ENCODE peak calls at places on chromosomes 16 and 17, in nine cellular contexts. O, Q, T, X, U, G, F, M and C are unnamed samples.

GRCh38 chr17:74202879-74203432 is 522 bp upstream of the RPL38 start:
- DNase-seq in M (no peak), U (no peak), X (no peak), F (no peak), T (no peak), Q (no peak), O (no peak), G (no peak), C (no peak)

GRCh38 chr17:45702666-45703266 is 81.4 kb upstream of the CRHR1 start:
- DNase-seq in F (peak; percentile 23), O (no peak), G (no peak), U (no peak), Q (no peak), T (no peak), X (no peak), M (no peak), C (peak; percentile 22)

GRCh38 chr17:28973414-28973813 is 22.1 kb upstream of the PHF12 start:
- DNase-seq in F (peak; percentile 46), X (no peak), M (no peak), O (no peak), G (no peak), T (no peak), Q (peak; percentile 84), U (no peak), C (no peak)

GRCh38 chr16:49021136-49021535 is 260.5 kb downstream of the CBLN1 start:
- DNase-seq in Q (no peak), T (no peak), U (no peak), X (no peak), F (peak; percentile 7), M (no peak), O (no peak), G (no peak), C (peak; percentile 60)

GRCh38 chr17:2064980-2065785 is 10.3 kb downstream of the HIC1 start:
- DNase-seq in M (no peak), G (no peak), X (no peak), O (no peak), Q (no peak), U (no peak), T (peak; percentile 46), F (peak; percentile 68), C (no peak)

GRCh38 chr16:63461248-63461841 is 1425.1 kb upstream of the CDH8 start:
- DNase-seq in O (peak; percentile 7), Q (no peak), G (peak; percentile 13), F (peak; percentile 44), T (no peak), U (no peak), M (no peak), X (no peak), C (peak; percentile 24)

GRCh38 chr17:21089145-21089544 is 37.6 kb upstream of the DHRS7B start:
- DNase-seq in Q (no peak), X (no peak), G (no peak), O (no peak), U (no peak), M (no peak), T (no peak), F (no peak), C (peak; percentile 31)

GRCh38 chr16:1057252-1057932 is 15.2 kb upstream of the SSTR5 start:
- DNase-seq in X (no peak), M (peak; percentile 47), F (no peak), U (peak; percentile 63), O (no peak), G (no peak), T (peak; percentile 47), Q (no peak), C (no peak)

GRCh38 chr17:72952641-72953313 is 139.7 kb downstream of the SLC39A11 start:
- DNase-seq in M (no peak), G (no peak), F (no peak), T (no peak), O (no peak), X (no peak), U (no peak), Q (no peak), C (no peak)

GRCh38 chr17:77892469-77893143 is 65.9 kb upstream of the TNRC6C start:
- DNase-seq in X (no peak), Q (no peak), T (no peak), U (no peak), F (no peak), O (no peak), G (no peak), M (no peak), C (no peak)

GRCh38 chr16:20084624-20085226 is 11.0 kb upstream of the GPR139 start:
- DNase-seq in U (no peak), T (no peak), G (no peak), F (no peak), M (no peak), O (no peak), Q (no peak), X (no peak), C (no peak)

GRCh38 chr16:57781741-57782606 is 20.3 kb downstream of the KIFC3 start:
- DNase-seq in O (no peak), U (no peak), M (no peak), Q (no peak), T (no peak), X (no peak), G (no peak), F (peak; percentile 43), C (no peak)

GRCh38 chr17:44059101-44059892 is 7.2 kb downstream of the LSM12 start:
- DNase-seq in G (no peak), O (no peak), F (no peak), Q (no peak), T (no peak), M (no peak), X (no peak), U (no peak), C (no peak)

GRCh38 chr17:80559688-80560290 is 15.2 kb downstream of the RPTOR start:
- DNase-seq in F (peak; percentile 88), U (no peak), M (no peak), O (no peak), T (no peak), Q (no peak), X (peak; percentile 71), G (no peak), C (no peak)

GRCh38 chr17:56149266-56150036 is 3.8 kb upstream of the ANKFN1 start:
- DNase-seq in F (peak; percentile 19), U (no peak), G (no peak), M (no peak), X (no peak), Q (no peak), O (no peak), T (no peak), C (no peak)

GRCh38 chr17:20156196-20157077 is 147.3 kb downstream of the SPECC1 start:
- DNase-seq in O (no peak), Q (no peak), X (no peak), T (peak; percentile 61), G (no peak), M (peak; percentile 84), U (peak; percentile 62), F (peak; percentile 25), C (peak; percentile 85)

GRCh38 chr16:86357950-86358349 is 152.4 kb upstream of the FOXF1 start:
- DNase-seq in Q (no peak), M (no peak), O (no peak), G (no peak), F (no peak), X (no peak), U (no peak), T (no peak), C (no peak)

GRCh38 chr17:74659898-74660297 is 36.4 kb upstream of the CD300E start:
- DNase-seq in G (no peak), T (no peak), X (no peak), F (no peak), M (no peak), O (no peak), U (no peak), Q (no peak), C (no peak)

GRCh38 chr17:82277851-82278250 is 4.4 kb upstream of the CSNK1D start:
- DNase-seq in T (no peak), M (no peak), Q (no peak), U (no peak), O (no peak), X (no peak), G (no peak), F (no peak), C (no peak)

GRCh38 chr17:76710863-76711611 is at the start of gene MXRA7:
- DNase-seq in Q (peak; percentile 81), M (peak; percentile 69), G (peak; percentile 76), X (no peak), U (peak; percentile 78), F (peak; percentile 61), T (peak; percentile 72), O (no peak), C (no peak)

GRCh38 chr17:73271078-73271477 is 9.4 kb upstream of the CPSF4L start:
- DNase-seq in T (peak; percentile 50), M (no peak), F (no peak), X (no peak), O (no peak), Q (no peak), G (no peak), U (no peak), C (peak; percentile 84)

GRCh38 chr17:7712111-7712771 is 5.3 kb upstream of the DNAH2 start:
- DNase-seq in M (no peak), T (no peak), U (no peak), F (no peak), O (no peak), Q (no peak), G (no peak), X (no peak), C (no peak)

GRCh38 chr17:42289863-42290165 is 1.5 kb downstream of the STAT5A start:
- DNase-seq in F (no peak), U (no peak), O (no peak), M (no peak), X (no peak), T (no peak), G (no peak), Q (no peak), C (no peak)
- H3K27ac ChIP-seq in F (no peak overlapping the region), U (no peak overlapping the region), O (no peak overlapping the region), M (no peak overlapping the region), X (no peak overlapping the region), T (peak overlapping the region; percentile 88), G (no peak overlapping the region), Q (peak overlapping the region; percentile 89), C (no peak overlapping the region)

GRCh38 chr17:63096426-63096825 is 130.4 kb downstream of the TANC2 start:
- DNase-seq in Q (no peak), M (no peak), F (peak; percentile 88), O (no peak), X (peak; percentile 51), U (no peak), G (no peak), T (no peak), C (no peak)
- H3K27ac ChIP-seq in Q (no peak overlapping the region), M (no peak overlapping the region), F (no peak overlapping the region), O (no peak overlapping the region), X (no peak overlapping the region), U (no peak overlapping the region), G (no peak overlapping the region), T (no peak overlapping the region), C (no peak overlapping the region)

DNA sequence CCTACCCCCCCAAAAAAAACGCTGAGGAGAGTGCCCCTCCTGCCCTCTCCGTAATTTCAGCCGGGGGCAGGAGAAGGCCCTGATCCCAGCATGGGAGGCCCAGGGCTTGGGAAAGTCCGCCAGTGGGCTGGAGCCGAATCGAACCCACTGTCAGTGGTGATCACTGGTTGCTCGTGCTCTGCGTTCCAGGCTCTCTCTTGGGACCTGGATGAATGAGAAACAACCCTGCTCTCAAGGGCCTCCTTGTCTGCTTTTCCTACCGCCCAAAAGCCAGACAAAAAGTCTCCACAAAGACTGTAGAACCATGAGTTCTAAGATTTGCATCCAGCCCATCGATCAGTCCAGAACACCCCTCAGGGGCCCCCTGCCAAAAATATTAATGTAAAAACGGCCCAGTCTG is 8.1 kb downstream of the ARHGAP23 start:
- DNase-seq in Q (no peak), M (no peak), X (no peak), G (no peak), T (no peak), F (no peak), U (no peak), O (no peak), C (no peak)
- H3K27ac ChIP-seq in Q (peak overlapping the region; percentile 31), M (no peak overlapping the region), X (no peak overlapping the region), G (no peak overlapping the region), T (no peak overlapping the region), F (no peak overlapping the region), U (no peak overlapping the region), O (no peak overlapping the region), C (no peak overlapping the region)

GRCh38 chr16:70683146-70683944 is 2.5 kb downstream of the MTSS2 start:
- DNase-seq in X (no peak), Q (no peak), O (no peak), F (no peak), T (no peak), U (no peak), M (no peak), G (no peak), C (no peak)
- H3K27ac ChIP-seq in X (no peak overlapping the region), Q (peak overlapping the region; percentile 93), O (no peak overlapping the region), F (peak overlapping the region; percentile 16), T (peak overlapping the region; percentile 89), U (peak overlapping the region; percentile 61), M (no peak overlapping the region), G (no peak overlapping the region), C (no peak overlapping the region)